ENCODE peak calls at places on chromosome 18, in five cellular contexts. Z is activated effector memory CD4-positive, alpha-beta T cell treated with Interleukin-2 at 50 U/mL for 16 hours; N is substantia nigra; I is head of caudate nucleus; Q is germinal center. M is an unnamed sample.

GRCh38 chr18:47150824-47151366 is 595 bp upstream of the HDHD2 start:
- DNase-seq in Z (no peak), N (no peak), I (no peak), Q (no peak), M (no peak)

GRCh38 chr18:50009772-50010171 is 185.2 kb downstream of the MYO5B start:
- DNase-seq in Z (peak; percentile 16), N (no peak), I (peak; percentile 23), Q (peak; percentile 62), M (peak; percentile 67)

GRCh38 chr18:49876536-49876935 is 63.2 kb upstream of the ACAA2 start:
- DNase-seq in Z (no peak), N (no peak), I (no peak), Q (no peak), M (no peak)

GRCh38 chr18:13471971-13472628 is 253.5 kb downstream of the LDLRAD4 start:
- DNase-seq in Z (no peak), N (peak; percentile 53), I (peak; percentile 24), Q (no peak), M (peak; percentile 60)

GRCh38 chr18:39600894-39601293 is 2035.3 kb upstream of the CELF4 start:
- DNase-seq in Z (no peak), N (no peak), I (peak; percentile 46), Q (no peak), M (no peak)

GRCh38 chr18:40841473-40841872 is 1113.6 kb upstream of the PIK3C3 start:
- DNase-seq in Z (no peak), N (no peak), I (no peak), Q (no peak), M (no peak)

GRCh38 chr18:27627927-27628326 is 442.8 kb upstream of the CHST9 start:
- DNase-seq in Z (no peak), N (no peak), I (no peak), Q (no peak), M (no peak)

GRCh38 chr18:56402872-56403516 is 235.4 kb downstream of the TXNL1 start:
- DNase-seq in Z (no peak), N (no peak), I (no peak), Q (no peak), M (no peak)

GRCh38 chr18:48928787-48929186 is 22.0 kb downstream of the SMAD7 start:
- DNase-seq in Z (peak; percentile 75), N (peak; percentile 69), I (peak; percentile 84), Q (peak; percentile 89), M (peak; percentile 94)

GRCh38 chr18:75407468-75408437 is 19.8 kb downstream of the SMIM21 start:
- DNase-seq in Z (no peak), N (no peak), I (no peak), Q (no peak), M (no peak)

GRCh38 chr18:45619062-45619825 is 4.0 kb downstream of the SLC14A2 start:
- DNase-seq in Z (no peak), N (peak; percentile 30), I (no peak), Q (no peak), M (no peak)

GRCh38 chr18:29123706-29124530 is 947.0 kb upstream of the CDH2 start:
- DNase-seq in Z (no peak), N (no peak), I (no peak), Q (no peak), M (no peak)

GRCh38 chr18:13539050-13539449 is 187.3 kb downstream of the FAM210A start:
- DNase-seq in Z (no peak), N (peak; percentile 13), I (no peak), Q (peak; percentile 47), M (peak; percentile 13)

GRCh38 chr18:46402396-46402795 is 254.6 kb downstream of the LOXHD1 start:
- DNase-seq in Z (no peak), N (no peak), I (no peak), Q (no peak), M (no peak)